ENCODE peak calls at places on chromosomes 1 and 21, in six cellular contexts. One of them, this sample, is unnamed.

GRCh38 chr1:110173466-110174117 is 23.3 kb downstream of the SLC6A17 start:
- DNase-seq in heart left ventricle: no peak
- DNase-seq in endothelial cell of umbilical vein: no peak
- DNase-seq in adrenal gland: no peak
- DNase-seq in body of pancreas: no peak
- DNase-seq in testis: no peak
- DNase-seq in this sample: no peak

GRCh38 chr1:235503333-235504121 is 725 bp downstream of the B3GALNT2 start:
- DNase-seq in heart left ventricle: peak
- DNase-seq in endothelial cell of umbilical vein: peak
- DNase-seq in adrenal gland: peak
- DNase-seq in body of pancreas: peak
- DNase-seq in testis: peak
- DNase-seq in this sample: peak

GRCh38 chr21:38511662-38512243 is 13.5 kb upstream of the ERG start:
- DNase-seq in heart left ventricle: no peak
- DNase-seq in endothelial cell of umbilical vein: no peak
- DNase-seq in adrenal gland: no peak
- DNase-seq in body of pancreas: no peak
- DNase-seq in testis: no peak
- DNase-seq in this sample: no peak

GRCh38 chr1:91730781-91731732 is 154.9 kb downstream of the TGFBR3 start:
- DNase-seq in heart left ventricle: peak
- DNase-seq in endothelial cell of umbilical vein: no peak
- DNase-seq in adrenal gland: peak
- DNase-seq in body of pancreas: peak
- DNase-seq in testis: no peak
- DNase-seq in this sample: peak

GRCh38 chr1:220221269-220221668 is 51.0 kb downstream of the RAB3GAP2 start:
- DNase-seq in heart left ventricle: no peak
- DNase-seq in endothelial cell of umbilical vein: no peak
- DNase-seq in adrenal gland: no peak
- DNase-seq in body of pancreas: no peak
- DNase-seq in testis: no peak
- DNase-seq in this sample: no peak

GRCh38 chr1:1170215-1170890 is 3.3 kb upstream of the TTLL10 start:
- DNase-seq in heart left ventricle: no peak
- DNase-seq in endothelial cell of umbilical vein: no peak
- DNase-seq in adrenal gland: no peak
- DNase-seq in body of pancreas: no peak
- DNase-seq in testis: no peak
- DNase-seq in this sample: peak

GRCh38 chr1:42935313-42935624 is 23.4 kb downstream of the SLC2A1 start:
- DNase-seq in heart left ventricle: peak
- DNase-seq in endothelial cell of umbilical vein: no peak
- DNase-seq in adrenal gland: no peak
- DNase-seq in body of pancreas: peak
- DNase-seq in testis: peak
- DNase-seq in this sample: no peak

GRCh38 chr1:243246916-243247315 is 8.2 kb downstream of the CEP170 start:
- DNase-seq in heart left ventricle: no peak
- DNase-seq in endothelial cell of umbilical vein: peak
- DNase-seq in adrenal gland: no peak
- DNase-seq in body of pancreas: no peak
- DNase-seq in testis: no peak
- DNase-seq in this sample: no peak

GRCh38 chr1:180360333-180361075 is 130.4 kb downstream of the LHX4 start:
- DNase-seq in heart left ventricle: no peak
- DNase-seq in endothelial cell of umbilical vein: no peak
- DNase-seq in adrenal gland: no peak
- DNase-seq in body of pancreas: no peak
- DNase-seq in testis: no peak
- DNase-seq in this sample: no peak

GRCh38 chr1:185376288-185376687 is 59.2 kb upstream of the IVNS1ABP start:
- DNase-seq in heart left ventricle: no peak
- DNase-seq in endothelial cell of umbilical vein: no peak
- DNase-seq in adrenal gland: no peak
- DNase-seq in body of pancreas: no peak
- DNase-seq in testis: no peak
- DNase-seq in this sample: no peak

GRCh38 chr1:63914706-63915105 is 140.9 kb downstream of the ROR1 start:
- DNase-seq in heart left ventricle: no peak
- DNase-seq in endothelial cell of umbilical vein: no peak
- DNase-seq in adrenal gland: no peak
- DNase-seq in body of pancreas: no peak
- DNase-seq in testis: no peak
- DNase-seq in this sample: no peak

GRCh38 chr1:67652800-67653199 is 32.2 kb upstream of the GADD45A start:
- DNase-seq in heart left ventricle: no peak
- DNase-seq in endothelial cell of umbilical vein: peak
- DNase-seq in adrenal gland: no peak
- DNase-seq in body of pancreas: no peak
- DNase-seq in testis: no peak
- DNase-seq in this sample: no peak

GRCh38 chr1:47533176-47534039 is 95.6 kb downstream of the FOXD2 start:
- DNase-seq in heart left ventricle: peak
- DNase-seq in endothelial cell of umbilical vein: peak
- DNase-seq in adrenal gland: peak
- DNase-seq in body of pancreas: peak
- DNase-seq in testis: peak
- DNase-seq in this sample: no peak

GRCh38 chr1:165367375-165367993 is 11.0 kb upstream of the LMX1A start:
- DNase-seq in heart left ventricle: peak
- DNase-seq in endothelial cell of umbilical vein: peak
- DNase-seq in adrenal gland: peak
- DNase-seq in body of pancreas: peak
- DNase-seq in testis: peak
- DNase-seq in this sample: peak

GRCh38 chr1:175536369-175536768 is 207.0 kb downstream of the TNR start:
- DNase-seq in heart left ventricle: no peak
- DNase-seq in endothelial cell of umbilical vein: peak
- DNase-seq in adrenal gland: no peak
- DNase-seq in body of pancreas: no peak
- DNase-seq in testis: no peak
- DNase-seq in this sample: no peak

GRCh38 chr1:39160703-39161102 is 43.8 kb upstream of the MACF1 start:
- DNase-seq in heart left ventricle: no peak
- DNase-seq in endothelial cell of umbilical vein: no peak
- DNase-seq in adrenal gland: no peak
- DNase-seq in body of pancreas: no peak
- DNase-seq in testis: no peak
- DNase-seq in this sample: no peak

GRCh38 chr1:48730164-48730864 is 46.4 kb downstream of the BEND5 start:
- DNase-seq in heart left ventricle: no peak
- DNase-seq in endothelial cell of umbilical vein: no peak
- DNase-seq in adrenal gland: no peak
- DNase-seq in body of pancreas: no peak
- DNase-seq in testis: no peak
- DNase-seq in this sample: no peak

GRCh38 chr1:31182352-31182751 is 57.3 kb downstream of the NKAIN1 start:
- DNase-seq in heart left ventricle: peak
- DNase-seq in endothelial cell of umbilical vein: peak
- DNase-seq in adrenal gland: peak
- DNase-seq in body of pancreas: peak
- DNase-seq in testis: peak
- DNase-seq in this sample: peak

GRCh38 chr1:247576514-247576913 is 11.6 kb upstream of the OR2G2 start:
- DNase-seq in heart left ventricle: no peak
- DNase-seq in endothelial cell of umbilical vein: no peak
- DNase-seq in adrenal gland: no peak
- DNase-seq in body of pancreas: no peak
- DNase-seq in testis: no peak
- DNase-seq in this sample: no peak

GRCh38 chr1:31615939-31616338 is 1.6 kb upstream of the HCRTR1 start:
- DNase-seq in heart left ventricle: no peak
- DNase-seq in endothelial cell of umbilical vein: no peak
- DNase-seq in adrenal gland: no peak
- DNase-seq in body of pancreas: no peak
- DNase-seq in testis: no peak
- DNase-seq in this sample: no peak

GRCh38 chr1:196444628-196445027 is 163.6 kb downstream of the KCNT2 start:
- DNase-seq in heart left ventricle: no peak
- DNase-seq in endothelial cell of umbilical vein: no peak
- DNase-seq in adrenal gland: no peak
- DNase-seq in body of pancreas: no peak
- DNase-seq in testis: no peak
- DNase-seq in this sample: no peak

GRCh38 chr1:24714859-24715520 is 30.3 kb upstream of the CLIC4 start:
- DNase-seq in heart left ventricle: no peak
- DNase-seq in endothelial cell of umbilical vein: no peak
- DNase-seq in adrenal gland: peak
- DNase-seq in body of pancreas: no peak
- DNase-seq in testis: peak
- DNase-seq in this sample: no peak

GRCh38 chr1:24717867-24718650 is 27.2 kb upstream of the CLIC4 start:
- DNase-seq in heart left ventricle: no peak
- DNase-seq in endothelial cell of umbilical vein: no peak
- DNase-seq in adrenal gland: no peak
- DNase-seq in body of pancreas: peak
- DNase-seq in testis: no peak
- DNase-seq in this sample: peak

GRCh38 chr1:24713736-24714135 is 31.5 kb upstream of the CLIC4 start:
- DNase-seq in heart left ventricle: no peak
- DNase-seq in endothelial cell of umbilical vein: no peak
- DNase-seq in adrenal gland: no peak
- DNase-seq in body of pancreas: no peak
- DNase-seq in testis: no peak
- DNase-seq in this sample: no peak

GRCh38 chr1:24713176-24713575 is 32.1 kb upstream of the CLIC4 start:
- DNase-seq in heart left ventricle: no peak
- DNase-seq in endothelial cell of umbilical vein: no peak
- DNase-seq in adrenal gland: no peak
- DNase-seq in body of pancreas: no peak
- DNase-seq in testis: no peak
- DNase-seq in this sample: no peak

DNA sequence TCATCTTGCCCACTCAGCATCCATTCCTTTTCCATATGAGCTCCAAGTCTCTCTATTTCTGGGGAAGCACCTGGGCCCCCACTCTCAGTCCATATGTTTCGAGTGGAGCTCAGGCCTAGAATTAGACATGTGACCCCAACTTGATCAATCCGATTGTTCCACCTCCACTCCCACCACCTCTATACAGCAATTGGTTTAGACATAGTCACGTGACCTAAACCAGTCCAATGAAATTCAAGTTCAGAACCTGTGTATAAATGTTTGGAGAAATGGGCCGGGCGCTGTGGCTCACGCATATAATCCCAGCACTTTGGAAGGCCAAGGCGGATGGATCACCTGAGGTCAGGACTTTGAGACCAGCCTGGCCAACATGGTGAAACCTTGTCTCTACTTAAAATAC is 29.6 kb upstream of the CLIC4 start:
- DNase-seq in heart left ventricle: no peak
- DNase-seq in endothelial cell of umbilical vein: no peak
- DNase-seq in adrenal gland: no peak
- DNase-seq in body of pancreas: no peak
- DNase-seq in testis: peak
- DNase-seq in this sample: no peak
- H3K27ac ChIP-seq in heart left ventricle: no peak
- H3K27ac ChIP-seq in endothelial cell of umbilical vein: no peak
- H3K27ac ChIP-seq in adrenal gland: no peak
- H3K27ac ChIP-seq in body of pancreas: no peak
- H3K27ac ChIP-seq in testis: no peak
- H3K27ac ChIP-seq in this sample: no peak

DNA sequence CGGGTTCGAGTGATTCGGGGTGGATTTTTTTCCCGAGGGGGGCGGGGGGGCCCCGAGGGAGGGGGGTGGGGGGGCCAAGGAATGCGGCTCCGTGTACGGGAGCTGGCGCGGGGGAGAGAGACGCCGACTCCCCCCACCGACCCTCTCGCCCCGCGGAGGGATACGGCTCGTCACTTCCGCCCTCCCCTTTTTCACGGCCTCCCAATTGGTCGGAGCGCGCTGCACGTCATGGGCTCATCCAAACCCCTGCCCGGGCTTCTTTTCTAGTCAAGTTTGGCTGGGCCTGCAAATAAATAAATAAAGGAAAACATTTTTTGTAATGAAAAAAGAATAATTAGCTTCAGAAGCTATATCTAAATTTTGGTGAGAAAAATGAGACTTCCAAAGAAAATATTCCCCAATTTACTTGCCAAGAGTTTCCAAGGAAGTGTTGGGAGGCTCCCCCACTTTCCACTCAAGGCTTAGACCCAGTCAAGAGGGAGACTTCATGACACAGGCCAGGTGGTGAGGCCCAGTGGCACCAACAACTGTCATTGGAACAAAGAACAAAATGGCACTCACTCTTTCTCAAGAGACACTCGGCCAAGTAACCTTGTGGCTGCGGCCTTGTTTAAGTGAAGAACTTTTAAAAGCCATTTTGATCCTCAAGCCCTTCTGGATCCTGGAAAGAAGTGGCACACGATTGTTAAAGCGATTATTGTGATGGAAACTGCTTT is at the start of gene POGZ:
- DNase-seq in heart left ventricle: peak
- DNase-seq in endothelial cell of umbilical vein: peak
- DNase-seq in adrenal gland: peak
- DNase-seq in body of pancreas: peak
- DNase-seq in testis: peak
- DNase-seq in this sample: peak
- TF ChIP-seq POLR2A in heart left ventricle: no peak
- TF ChIP-seq POLR2A in endothelial cell of umbilical vein: peak
- TF ChIP-seq POLR2A in adrenal gland: peak
- TF ChIP-seq POLR2A in body of pancreas: no peak
- TF ChIP-seq POLR2A in testis: no peak
- TF ChIP-seq POLR2A in this sample: peak

GRCh38 chr21:15003463-15004135 is 61.2 kb downstream of the NRIP1 start:
- DNase-seq in heart left ventricle: no peak
- DNase-seq in endothelial cell of umbilical vein: no peak
- DNase-seq in adrenal gland: peak
- DNase-seq in body of pancreas: no peak
- DNase-seq in testis: peak
- DNase-seq in this sample: no peak

GRCh38 chr21:15007716-15008296 is 57.0 kb downstream of the NRIP1 start:
- DNase-seq in heart left ventricle: no peak
- DNase-seq in endothelial cell of umbilical vein: no peak
- DNase-seq in adrenal gland: no peak
- DNase-seq in body of pancreas: no peak
- DNase-seq in testis: peak
- DNase-seq in this sample: no peak

GRCh38 chr21:15006594-15007230 is 58.1 kb downstream of the NRIP1 start:
- DNase-seq in heart left ventricle: no peak
- DNase-seq in endothelial cell of umbilical vein: no peak
- DNase-seq in adrenal gland: no peak
- DNase-seq in body of pancreas: no peak
- DNase-seq in testis: no peak
- DNase-seq in this sample: no peak

GRCh38 chr21:15004721-15005370 is 60.0 kb downstream of the NRIP1 start:
- DNase-seq in heart left ventricle: no peak
- DNase-seq in endothelial cell of umbilical vein: no peak
- DNase-seq in adrenal gland: no peak
- DNase-seq in body of pancreas: no peak
- DNase-seq in testis: no peak
- DNase-seq in this sample: no peak

GRCh38 chr21:15005391-15005790 is 59.4 kb downstream of the NRIP1 start:
- DNase-seq in heart left ventricle: peak
- DNase-seq in endothelial cell of umbilical vein: peak
- DNase-seq in adrenal gland: peak
- DNase-seq in body of pancreas: no peak
- DNase-seq in testis: peak
- DNase-seq in this sample: no peak
- H3K27ac ChIP-seq in heart left ventricle: peak
- H3K27ac ChIP-seq in endothelial cell of umbilical vein: no peak
- H3K27ac ChIP-seq in adrenal gland: peak
- H3K27ac ChIP-seq in body of pancreas: no peak
- H3K27ac ChIP-seq in testis: peak
- H3K27ac ChIP-seq in this sample: no peak

GRCh38 chr1:208485512-208485911 is 241.3 kb upstream of the PLXNA2 start:
- DNase-seq in heart left ventricle: no peak
- DNase-seq in endothelial cell of umbilical vein: no peak
- DNase-seq in adrenal gland: no peak
- DNase-seq in body of pancreas: no peak
- DNase-seq in testis: no peak
- DNase-seq in this sample: no peak
- TF ChIP-seq POLR2A in heart left ventricle: no peak
- TF ChIP-seq POLR2A in endothelial cell of umbilical vein: no peak
- TF ChIP-seq POLR2A in adrenal gland: no peak
- TF ChIP-seq POLR2A in body of pancreas: no peak
- TF ChIP-seq POLR2A in testis: no peak
- TF ChIP-seq POLR2A in this sample: no peak

This sample was measured in right lobe of liver.